ENCODE peak calls at places on chromosome 13, in five cellular contexts. One of them, this sample, is unnamed.

GRCh38 chr13:21879263-21879914 is 208.5 kb downstream of the FGF9 start:
- DNase-seq in WTC11: no peak
- DNase-seq in K562: no peak
- DNase-seq in H1: no peak
- DNase-seq in GM12878: no peak
- DNase-seq in this sample: no peak

GRCh38 chr13:78977311-78977710 is 318.4 kb upstream of the OBI1 start:
- DNase-seq in WTC11: no peak
- DNase-seq in K562: no peak
- DNase-seq in H1: no peak
- DNase-seq in GM12878: no peak
- DNase-seq in this sample: no peak

GRCh38 chr13:101267656-101268055 is 148.7 kb downstream of the NALCN start:
- DNase-seq in WTC11: no peak
- DNase-seq in K562: no peak
- DNase-seq in H1: no peak
- DNase-seq in GM12878: no peak
- DNase-seq in this sample: no peak

GRCh38 chr13:40101708-40102359 is 446.4 kb downstream of the COG6 start:
- DNase-seq in WTC11: no peak
- DNase-seq in K562: no peak
- DNase-seq in H1: no peak
- DNase-seq in GM12878: peak
- DNase-seq in this sample: no peak

GRCh38 chr13:113470073-113470472 is 16.8 kb upstream of the ADPRHL1 start:
- DNase-seq in WTC11: no peak
- DNase-seq in K562: no peak
- DNase-seq in H1: no peak
- DNase-seq in GM12878: no peak
- DNase-seq in this sample: no peak

GRCh38 chr13:100984349-100984748 is 309.8 kb upstream of the TMTC4 start:
- DNase-seq in WTC11: no peak
- DNase-seq in K562: no peak
- DNase-seq in H1: no peak
- DNase-seq in GM12878: no peak
- DNase-seq in this sample: no peak

GRCh38 chr13:33509642-33510229 is 224.2 kb upstream of the STARD13 start:
- DNase-seq in WTC11: no peak
- DNase-seq in K562: no peak
- DNase-seq in H1: no peak
- DNase-seq in GM12878: no peak
- DNase-seq in this sample: no peak

GRCh38 chr13:47545630-47546029 is 455.4 kb downstream of the SUCLA2 start:
- DNase-seq in WTC11: no peak
- DNase-seq in K562: no peak
- DNase-seq in H1: no peak
- DNase-seq in GM12878: no peak
- DNase-seq in this sample: no peak

GRCh38 chr13:30466358-30466714 is 600 bp upstream of the HMGB1 start:
- DNase-seq in WTC11: no peak
- DNase-seq in K562: no peak
- DNase-seq in H1: no peak
- DNase-seq in GM12878: no peak
- DNase-seq in this sample: no peak

GRCh38 chr13:33561627-33562026 is 256.3 kb upstream of the RFC3 start:
- DNase-seq in WTC11: no peak
- DNase-seq in K562: no peak
- DNase-seq in H1: no peak
- DNase-seq in GM12878: no peak
- DNase-seq in this sample: no peak

GRCh38 chr13:30338952-30339351 is 31.6 kb upstream of the KATNAL1 start:
- DNase-seq in WTC11: no peak
- DNase-seq in K562: no peak
- DNase-seq in H1: no peak
- DNase-seq in GM12878: no peak
- DNase-seq in this sample: no peak

GRCh38 chr13:81779896-81780295 is 1439.0 kb upstream of the SPRY2 start:
- DNase-seq in WTC11: no peak
- DNase-seq in K562: no peak
- DNase-seq in H1: no peak
- DNase-seq in GM12878: no peak
- DNase-seq in this sample: no peak

GRCh38 chr13:44276061-44276460 is 97.6 kb upstream of the SERP2 start:
- DNase-seq in WTC11: no peak
- DNase-seq in K562: no peak
- DNase-seq in H1: no peak
- DNase-seq in GM12878: no peak
- DNase-seq in this sample: no peak

GRCh38 chr13:72757792-72758535 is 23.7 kb downstream of the DIS3 start:
- DNase-seq in WTC11: no peak
- DNase-seq in K562: no peak
- DNase-seq in H1: no peak
- DNase-seq in GM12878: no peak
- DNase-seq in this sample: no peak

GRCh38 chr13:70568571-70568970 is 460.3 kb upstream of the KLHL1 start:
- DNase-seq in WTC11: no peak
- DNase-seq in K562: peak
- DNase-seq in H1: no peak
- DNase-seq in GM12878: peak
- DNase-seq in this sample: peak

GRCh38 chr13:59281453-59281852 is 882.3 kb downstream of the DIAPH3 start:
- DNase-seq in WTC11: no peak
- DNase-seq in K562: no peak
- DNase-seq in H1: no peak
- DNase-seq in GM12878: no peak
- DNase-seq in this sample: no peak

GRCh38 chr13:51906581-51906980 is 44.8 kb downstream of the CCDC70 start:
- DNase-seq in WTC11: no peak
- DNase-seq in K562: no peak
- DNase-seq in H1: no peak
- DNase-seq in GM12878: no peak
- DNase-seq in this sample: peak

GRCh38 chr13:23928985-23929384 is 31.7 kb upstream of the C1QTNF9B start:
- DNase-seq in WTC11: no peak
- DNase-seq in K562: no peak
- DNase-seq in H1: no peak
- DNase-seq in GM12878: no peak
- DNase-seq in this sample: no peak

GRCh38 chr13:56515441-56515840 is 625.3 kb upstream of the PRR20A start:
- DNase-seq in WTC11: no peak
- DNase-seq in K562: no peak
- DNase-seq in H1: no peak
- DNase-seq in GM12878: no peak
- DNase-seq in this sample: no peak

GRCh38 chr13:105990256-105990958 is 545.1 kb downstream of the EFNB2 start:
- DNase-seq in WTC11: no peak
- DNase-seq in K562: no peak
- DNase-seq in H1: no peak
- DNase-seq in GM12878: no peak
- DNase-seq in this sample: no peak

GRCh38 chr13:41966671-41967070 is 5.8 kb upstream of the VWA8 start:
- DNase-seq in WTC11: no peak
- DNase-seq in K562: no peak
- DNase-seq in H1: no peak
- DNase-seq in GM12878: no peak
- DNase-seq in this sample: no peak

GRCh38 chr13:44576396-44577235 is 486 bp upstream of the TSC22D1 start:
- DNase-seq in WTC11: peak
- DNase-seq in K562: peak
- DNase-seq in H1: no peak
- DNase-seq in GM12878: no peak
- DNase-seq in this sample: no peak

GRCh38 chr13:24709186-24709913 is 29.1 kb downstream of the ATP12A start:
- DNase-seq in WTC11: no peak
- DNase-seq in K562: no peak
- DNase-seq in H1: no peak
- DNase-seq in GM12878: no peak
- DNase-seq in this sample: no peak

GRCh38 chr13:78875792-78876580 is 217.0 kb upstream of the OBI1 start:
- DNase-seq in WTC11: peak
- DNase-seq in K562: no peak
- DNase-seq in H1: peak
- DNase-seq in GM12878: no peak
- DNase-seq in this sample: no peak

GRCh38 chr13:96671073-96671472 is 323.2 kb downstream of the OXGR1 start:
- DNase-seq in WTC11: no peak
- DNase-seq in K562: no peak
- DNase-seq in H1: no peak
- DNase-seq in GM12878: no peak
- DNase-seq in this sample: no peak
- TF ChIP-seq ATF2 in WTC11: no peak
- TF ChIP-seq ATF2 in K562: no peak
- TF ChIP-seq ATF2 in H1: no peak
- TF ChIP-seq ATF2 in GM12878: no peak
- TF ChIP-seq ATF2 in this sample: no peak

DNA sequence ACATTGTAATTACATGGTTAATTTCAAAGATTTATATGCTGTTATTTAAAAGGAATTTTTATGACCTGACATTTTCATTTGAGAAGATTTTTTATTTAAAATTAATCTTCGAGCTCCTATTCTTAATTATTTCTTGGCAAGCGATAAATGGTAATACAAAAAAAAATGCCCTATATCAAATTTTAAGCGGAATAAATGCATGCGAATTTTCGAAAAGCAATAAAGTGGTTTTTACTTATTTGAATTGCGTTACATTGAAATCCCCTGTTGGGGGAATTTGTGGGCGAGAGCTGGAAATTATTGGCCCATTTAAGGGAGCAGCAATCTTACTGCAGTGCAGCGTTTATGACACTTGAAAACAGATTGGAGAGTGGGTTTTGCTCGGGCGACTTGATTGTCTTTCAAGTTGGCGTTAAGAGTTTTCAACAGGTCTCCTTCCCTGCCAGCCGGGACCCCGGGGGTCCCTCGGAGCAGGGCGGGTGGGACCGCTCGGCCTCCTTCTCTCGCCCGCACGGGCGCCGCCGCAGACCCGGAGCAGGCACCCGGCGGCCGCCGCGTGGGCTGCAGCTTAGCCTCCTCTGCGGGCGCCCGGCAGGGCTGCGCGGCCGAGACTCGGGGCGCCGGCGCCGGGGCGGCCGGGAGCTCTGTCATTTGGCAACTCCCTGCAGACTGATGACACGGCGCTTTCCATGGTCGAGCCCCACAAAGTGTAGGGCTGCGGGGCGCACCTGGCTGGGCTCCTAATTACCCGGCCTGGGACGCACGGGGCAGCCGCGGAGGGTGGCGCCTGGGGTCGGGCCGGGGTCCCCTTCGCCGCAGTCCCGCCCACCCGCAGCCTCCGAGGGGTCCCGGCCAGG is 255.1 kb upstream of the SOX21 start:
- DNase-seq in WTC11: peak
- DNase-seq in K562: no peak
- DNase-seq in H1: no peak
- DNase-seq in GM12878: no peak
- DNase-seq in this sample: no peak
- TF ChIP-seq ATF2 in WTC11: no peak
- TF ChIP-seq ATF2 in K562: no peak
- TF ChIP-seq ATF2 in H1: no peak
- TF ChIP-seq ATF2 in GM12878: no peak
- TF ChIP-seq ATF2 in this sample: no peak

GRCh38 chr13:74675185-74675584 is 541.0 kb upstream of the KLF12 start:
- DNase-seq in WTC11: no peak
- DNase-seq in K562: no peak
- DNase-seq in H1: no peak
- DNase-seq in GM12878: no peak
- DNase-seq in this sample: no peak
- TF ChIP-seq ATF2 in WTC11: no peak
- TF ChIP-seq ATF2 in K562: no peak
- TF ChIP-seq ATF2 in H1: no peak
- TF ChIP-seq ATF2 in GM12878: no peak
- TF ChIP-seq ATF2 in this sample: no peak

DNA sequence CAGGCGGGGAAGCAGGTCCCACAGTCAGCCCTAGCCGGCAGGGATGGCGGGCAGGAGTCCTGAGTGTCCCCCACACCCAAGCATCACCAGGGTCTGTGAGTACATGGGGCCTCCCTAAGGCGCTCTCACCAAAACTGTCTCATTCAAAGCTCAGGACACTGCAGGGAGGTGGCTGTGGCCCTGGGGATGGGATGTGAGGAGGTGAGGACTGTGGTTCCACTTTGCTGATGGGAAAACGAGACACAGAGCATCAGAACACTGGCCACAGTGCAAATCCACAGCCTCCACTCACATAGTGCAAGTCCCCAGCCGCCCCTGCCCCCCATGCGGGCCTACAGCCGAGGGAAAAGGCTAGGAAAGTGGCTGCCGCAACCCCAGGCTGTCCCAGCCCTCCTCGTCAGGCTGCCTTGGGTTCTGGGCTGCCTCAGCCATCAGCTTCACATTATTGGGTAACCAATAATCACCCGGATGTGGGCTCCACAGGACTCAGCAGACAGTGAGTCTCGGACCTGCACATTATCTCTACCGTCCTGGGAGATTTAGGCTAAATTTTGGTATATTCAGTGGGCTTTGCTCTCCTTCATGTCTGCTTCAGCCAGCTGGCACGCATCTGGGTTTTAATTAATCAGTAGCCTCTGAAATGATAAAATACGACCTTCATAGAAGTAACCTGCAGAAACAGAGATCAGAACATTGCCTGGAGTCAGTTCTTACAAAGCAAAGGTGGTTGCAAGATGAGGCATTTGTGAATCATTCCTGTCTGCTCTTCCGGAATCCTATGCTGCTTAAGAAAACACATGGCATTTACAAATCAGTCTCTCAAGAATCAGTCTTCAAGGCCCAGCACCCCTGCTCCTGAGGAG is 77.0 kb downstream of the SOX1 start:
- DNase-seq in WTC11: no peak
- DNase-seq in K562: no peak
- DNase-seq in H1: no peak
- DNase-seq in GM12878: no peak
- DNase-seq in this sample: no peak
- TF ChIP-seq ATF2 in WTC11: no peak
- TF ChIP-seq ATF2 in K562: no peak
- TF ChIP-seq ATF2 in H1: no peak
- TF ChIP-seq ATF2 in GM12878: no peak
- TF ChIP-seq ATF2 in this sample: no peak

This sample was measured in HepG2.